ENCODE peak calls at places on chromosomes 4 and X, in five cellular contexts. G is thyroid gland; A is tibial artery; C is heart left ventricle; J is CD8-positive, alpha-beta T cell. U is an unnamed sample.

GRCh38 chr4:170875868-170876267 is 786.1 kb upstream of the AADAT start:
- DNase-seq in G (no peak), A (no peak), C (no peak), J (no peak), U (no peak)

GRCh38 chr4:108881190-108881589 is 118.3 kb upstream of the ETNPPL start:
- DNase-seq in G (no peak), A (no peak), C (no peak), J (no peak), U (peak)

GRCh38 chr4:78520808-78521226 is 30.8 kb upstream of the ANXA3 start:
- DNase-seq in G (no peak), A (no peak), C (no peak), J (no peak), U (no peak)

GRCh38 chr4:19693949-19694597 is 557.6 kb upstream of the SLIT2 start:
- DNase-seq in G (no peak), A (no peak), C (peak), J (no peak), U (no peak)

GRCh38 chrX:9853307-9853706 is 67.1 kb downstream of the SHROOM2 start:
- DNase-seq in G (no peak), A (no peak), C (no peak), J (no peak), U (no peak)

GRCh38 chrX:132568291-132568690 is 79.5 kb upstream of the MBNL3 start:
- DNase-seq in G (no peak), A (no peak), C (no peak), J (no peak), U (no peak)

GRCh38 chr4:102757681-102758080 is 3.1 kb downstream of the MANBA start:
- DNase-seq in G (no peak), A (no peak), C (no peak), J (no peak), U (no peak)

GRCh38 chr4:72397314-72397713 is 171.7 kb downstream of the ADAMTS3 start:
- DNase-seq in G (peak), A (no peak), C (no peak), J (no peak), U (no peak)

GRCh38 chr4:5238106-5238505 is 186.8 kb downstream of the STK32B start:
- DNase-seq in G (no peak), A (no peak), C (no peak), J (no peak), U (no peak)

GRCh38 chr4:126839066-126839465 is 793.7 kb upstream of the INTU start:
- DNase-seq in G (no peak), A (no peak), C (no peak), J (no peak), U (no peak)

GRCh38 chrX:40176256-40176978 is 78.7 kb upstream of the BCOR start:
- DNase-seq in G (peak), A (peak), C (peak), J (peak), U (no peak)

GRCh38 chr4:81688085-81688484 is 216.4 kb upstream of the RASGEF1B start:
- DNase-seq in G (no peak), A (no peak), C (no peak), J (no peak), U (no peak)

GRCh38 chr4:113502476-113502875 is 259.1 kb downstream of the CAMK2D start:
- DNase-seq in G (no peak), A (no peak), C (no peak), J (no peak), U (no peak)

GRCh38 chrX:98065151-98065550 is 1181.4 kb downstream of the RPA4 start:
- DNase-seq in G (no peak), A (no peak), C (no peak), J (no peak), U (no peak)

GRCh38 chr4:155777971-155778710 is 19.3 kb downstream of the GUCY1B1 start:
- DNase-seq in G (no peak), A (no peak), C (no peak), J (no peak), U (no peak)

GRCh38 chr4:55509272-55509671 is 37.4 kb downstream of the CLOCK start:
- DNase-seq in G (no peak), A (no peak), C (no peak), J (no peak), U (no peak)

GRCh38 chr4:156948738-156949137 is 22.9 kb downstream of the PDGFC start:
- DNase-seq in G (no peak), A (no peak), C (no peak), J (no peak), U (no peak)

GRCh38 chr4:46249106-46249505 is 125.3 kb upstream of the GABRG1 start:
- DNase-seq in G (no peak), A (no peak), C (no peak), J (no peak), U (peak)

GRCh38 chrX:109839694-109840358 is 106.8 kb upstream of the ACSL4 start:
- DNase-seq in G (no peak), A (no peak), C (peak), J (no peak), U (no peak)

GRCh38 chrX:96211953-96212352 is 472.7 kb upstream of the DIAPH2 start:
- DNase-seq in G (no peak), A (no peak), C (no peak), J (no peak), U (no peak)

GRCh38 chr4:173014113-173014558 is 154.5 kb upstream of the GALNT7 start:
- DNase-seq in G (no peak), A (no peak), C (no peak), J (no peak), U (no peak)

DNA sequence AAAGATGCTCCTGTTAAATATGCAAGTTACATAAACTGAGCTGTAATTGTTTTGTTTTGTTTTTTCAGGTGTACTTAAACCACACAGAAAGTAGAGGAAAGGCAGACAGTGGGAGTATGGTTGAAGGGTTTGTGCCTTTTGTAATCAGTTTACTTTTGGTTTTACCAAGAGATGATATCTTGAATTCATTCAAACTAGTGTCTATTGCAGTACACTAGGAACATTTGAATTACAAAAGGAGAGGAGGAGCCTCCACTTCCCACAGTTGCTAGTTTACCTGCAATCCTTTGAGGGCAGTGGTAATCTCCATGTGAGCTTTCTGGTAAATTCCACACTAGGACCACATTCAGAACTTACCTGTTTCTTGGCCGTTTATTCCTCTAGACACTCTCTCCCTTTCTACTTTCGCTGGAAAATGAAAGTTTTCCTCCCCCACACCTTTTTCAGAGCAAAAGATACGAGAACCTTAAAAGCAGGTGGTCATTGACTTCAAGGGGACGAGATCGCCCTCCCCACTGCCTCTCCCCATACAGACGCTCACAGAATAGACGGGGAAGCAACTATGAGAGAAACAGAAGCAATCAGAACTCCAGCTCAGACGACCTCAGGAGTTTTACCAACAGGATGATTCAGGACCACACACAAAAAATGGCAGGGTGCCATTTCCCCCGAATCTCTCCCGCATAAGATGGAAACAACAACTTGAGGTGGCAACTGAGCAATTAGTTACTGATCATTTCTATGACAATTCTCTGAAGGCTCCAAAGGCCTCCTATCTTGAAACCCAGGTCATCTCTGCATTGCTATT is 3.3 kb downstream of the RBM47 start:
- DNase-seq in G (peak), A (no peak), C (no peak), J (no peak), U (no peak)
- H3K4me3 ChIP-seq in G (peak), A (no peak), C (no peak), J (no peak), U (peak)

DNA sequence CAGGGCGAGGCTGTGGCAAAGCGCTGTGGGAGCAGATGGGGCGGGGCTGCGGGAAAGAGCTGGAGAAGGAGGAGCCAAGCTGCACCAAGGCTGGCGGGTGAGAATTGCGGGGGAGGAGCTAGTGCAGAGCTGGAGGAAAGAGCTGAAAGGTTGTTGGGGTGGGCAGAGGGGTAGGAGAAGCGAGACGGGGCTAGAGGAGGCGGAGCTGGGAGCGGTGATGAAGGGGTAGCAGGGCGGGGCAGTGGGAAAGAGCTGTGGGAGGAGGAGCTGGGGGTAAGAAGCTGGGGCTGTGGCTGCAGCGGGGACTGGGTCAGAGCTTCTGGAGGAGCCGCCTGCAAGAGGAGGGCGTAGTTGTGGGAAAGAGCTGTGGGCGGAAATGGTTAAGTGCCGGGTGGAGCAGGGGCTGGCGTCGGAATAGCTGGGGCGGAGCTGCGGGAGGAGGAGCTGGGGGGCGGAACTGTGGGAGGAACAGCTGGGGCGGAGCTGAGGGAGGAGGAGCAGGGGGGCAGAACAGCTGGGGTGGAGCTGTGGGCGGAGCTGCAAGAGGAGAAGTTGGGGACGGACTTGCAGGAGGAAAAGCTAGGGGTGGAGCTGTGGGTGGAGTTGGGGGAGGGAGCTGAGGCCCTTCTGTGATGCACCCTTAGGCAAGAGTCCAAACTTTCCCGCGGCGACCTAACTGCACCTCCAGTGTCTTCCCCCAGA is 1.9 kb upstream of the EOLA2 start:
- DNase-seq in G (peak), A (peak), C (peak), J (peak), U (peak)
- TF ChIP-seq CTCF in G (peak), A (peak), C (peak), J (peak), U (peak)

GRCh38 chr4:15652191-15652590 is 3.0 kb downstream of the FBXL5 start:
- DNase-seq in G (no peak), A (no peak), C (no peak), J (no peak), U (no peak)
- H3K4me3 ChIP-seq in G (no peak), A (peak), C (peak), J (no peak), U (no peak)

GRCh38 chr4:146545102-146545501 is 23.4 kb upstream of the SLC10A7 start:
- DNase-seq in G (no peak), A (no peak), C (no peak), J (no peak), U (no peak)
- TF ChIP-seq CTCF in G (no peak), A (no peak), C (no peak), J (no peak), U (peak)

DNA sequence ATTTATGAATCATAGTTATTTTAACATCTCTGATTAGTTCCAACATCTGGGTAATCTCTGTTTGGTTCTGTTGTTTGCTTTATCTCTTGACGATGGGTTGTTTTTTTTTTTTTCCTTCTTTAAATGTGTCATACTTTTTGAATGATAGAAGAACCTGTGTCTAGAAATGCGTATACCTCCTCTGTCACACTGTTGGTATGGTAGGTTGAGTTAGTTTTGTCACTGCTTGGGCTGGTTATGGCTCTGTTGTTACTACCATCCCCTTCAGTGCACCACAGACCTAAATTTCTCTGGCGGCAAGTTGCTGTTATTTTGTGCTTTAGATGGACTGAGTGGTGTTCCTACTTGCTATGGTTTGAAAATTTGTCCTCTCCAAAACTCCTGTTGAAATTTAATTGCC is 16.8 kb downstream of the STIM2 start:
- DNase-seq in G (no peak), A (no peak), C (no peak), J (no peak), U (no peak)
- H3K4me3 ChIP-seq in G (no peak), A (no peak), C (no peak), J (no peak), U (no peak)

DNA sequence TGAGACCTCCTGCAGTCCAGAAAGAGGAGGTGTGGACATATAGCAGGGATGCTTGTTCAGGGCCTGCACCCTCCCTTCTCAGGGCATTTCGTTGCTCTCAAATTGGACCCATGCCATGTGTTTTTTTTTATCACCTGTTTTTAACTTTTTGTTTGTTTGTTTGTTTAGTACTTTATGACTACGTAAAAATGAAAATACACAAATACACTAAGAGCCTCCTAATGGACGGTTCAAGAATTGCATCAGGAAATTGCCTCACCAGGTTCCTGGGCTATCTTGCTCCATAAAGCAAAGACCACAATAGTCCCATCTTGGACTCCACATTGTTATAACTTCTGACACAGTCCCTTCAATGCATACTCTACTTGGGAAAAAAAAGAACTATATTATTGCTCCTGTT is 1685.9 kb upstream of the TENM3 start:
- DNase-seq in G (no peak), A (no peak), C (no peak), J (no peak), U (no peak)
- TF ChIP-seq CTCF in G (no peak), A (no peak), C (no peak), J (no peak), U (peak)

DNA sequence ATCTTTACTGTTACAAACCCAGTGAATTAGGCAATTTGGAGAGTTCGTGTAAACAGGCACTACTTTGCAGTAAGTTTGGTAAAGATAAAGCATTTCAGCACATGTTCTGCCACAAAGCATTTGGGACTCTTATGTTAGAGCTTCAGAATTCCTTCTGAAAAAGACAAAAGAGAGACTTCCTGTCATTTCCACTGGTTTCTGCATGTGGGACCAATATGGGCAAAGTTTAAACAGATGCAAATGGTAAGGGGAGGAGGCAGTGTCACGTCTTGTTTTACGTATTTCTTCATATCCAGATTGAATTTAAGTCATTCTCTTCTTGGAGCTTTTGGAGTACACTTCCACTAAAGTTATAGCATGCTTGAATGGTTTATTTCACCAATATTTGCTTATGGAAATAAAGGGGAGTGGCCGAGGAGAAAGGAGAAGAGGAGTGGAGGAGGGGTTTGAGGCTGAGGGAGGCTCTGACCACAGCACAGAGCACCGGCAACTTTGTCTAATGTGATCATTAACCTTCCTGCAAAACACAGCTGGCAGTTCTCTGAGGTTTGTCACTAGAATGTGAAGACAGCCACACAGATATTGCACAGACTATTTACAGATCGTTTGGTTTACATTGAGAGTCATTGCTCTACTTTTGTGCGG is at the start of gene APELA:
- DNase-seq in G (no peak), A (no peak), C (no peak), J (no peak), U (no peak)
- H3K4me3 ChIP-seq in G (no peak), A (no peak), C (no peak), J (no peak), U (no peak)

GRCh38 chr4:77155631-77156345 is 1.2 kb upstream of the CCNG2 start:
- DNase-seq in G (peak), A (no peak), C (no peak), J (no peak), U (no peak)

GRCh38 chr4:77157859-77158486 is 966 bp downstream of the CCNG2 start:
- DNase-seq in G (peak), A (peak), C (peak), J (peak), U (peak)

GRCh38 chr4:77156533-77156911 is 485 bp upstream of the CCNG2 start:
- DNase-seq in G (peak), A (peak), C (peak), J (peak), U (peak)

GRCh38 chr4:77158487-77158861 is 1.5 kb downstream of the CCNG2 start:
- DNase-seq in G (peak), A (peak), C (no peak), J (no peak), U (no peak)

GRCh38 chr4:77156912-77157858 is at the start of gene CCNG2:
- DNase-seq in G (peak), A (peak), C (peak), J (peak), U (peak)
- TF ChIP-seq CTCF in G (peak), A (no peak), C (no peak), J (no peak), U (no peak)

U was measured in retinal pigment epithelial cell.